ENCODE peak calls at places on chromosomes 12 and 14, in five cellular contexts. K is IMR-90, B is psoas muscle, I is esophagus squamous epithelium, H is GM12865. S is an unnamed sample.

GRCh38 chr12:837548-837947 is 85.2 kb downstream of the WNK1 start:
- DNase-seq in H (no peak), B (no peak), I (no peak), K (no peak), S (no peak)

GRCh38 chr14:101788016-101788695 is 26.6 kb downstream of the PPP2R5C start:
- DNase-seq in I (no peak), K (no peak), B (no peak), H (no peak), S (peak)

GRCh38 chr12:122062832-122063690 is 15.5 kb upstream of the MLXIP start:
- DNase-seq in H (no peak), K (peak), B (no peak), I (no peak), S (peak)

GRCh38 chr14:72822946-72823611 is 70.8 kb downstream of the DPF3 start:
- DNase-seq in K (no peak), B (no peak), H (no peak), I (no peak), S (no peak)

GRCh38 chr14:41570415-41571155 is 36.1 kb upstream of the LRFN5 start:
- DNase-seq in I (no peak), H (no peak), K (no peak), B (no peak), S (no peak)

GRCh38 chr12:131695968-131696367 is 14.9 kb upstream of the SFSWAP start:
- DNase-seq in H (no peak), I (no peak), K (no peak), B (no peak), S (no peak)

GRCh38 chr12:11238275-11238674 is 31.2 kb downstream of the PRB3 start:
- DNase-seq in K (no peak), I (no peak), B (no peak), H (no peak), S (no peak)

GRCh38 chr12:10936495-10936894 is 2.6 kb downstream of the TAS2R14 start:
- DNase-seq in B (no peak), K (no peak), H (no peak), I (no peak), S (no peak)

GRCh38 chr12:120264511-120265202 is 873 bp downstream of the PXN start:
- DNase-seq in H (no peak), I (no peak), K (no peak), B (no peak), S (no peak)

GRCh38 chr14:65676361-65677014 is 264.0 kb downstream of the FUT8 start:
- DNase-seq in H (no peak), K (peak), I (no peak), B (no peak), S (no peak)

GRCh38 chr12:3185260-3185870 is 108.2 kb downstream of the TSPAN9 start:
- DNase-seq in I (no peak), K (no peak), B (peak), H (no peak), S (no peak)

GRCh38 chr12:21941522-21942376 is 523 bp upstream of the ABCC9 start:
- DNase-seq in K (peak), B (peak), H (no peak), I (no peak), S (peak)

GRCh38 chr12:27620121-27620520 is 76.1 kb upstream of the REP15 start:
- DNase-seq in K (no peak), I (no peak), H (no peak), B (no peak), S (no peak)

GRCh38 chr12:107130830-107131760 is 37.7 kb upstream of the CRY1 start:
- DNase-seq in I (no peak), H (no peak), K (no peak), B (no peak), S (no peak)

GRCh38 chr14:33943081-33943480 is 7.8 kb downstream of the EGLN3 start:
- DNase-seq in H (no peak), B (no peak), I (no peak), K (no peak), S (no peak)

GRCh38 chr14:93957333-93957710 is 19.0 kb downstream of the ASB2 start:
- DNase-seq in H (no peak), K (no peak), I (no peak), B (no peak), S (no peak)

GRCh38 chr12:87196329-87196728 is 832.9 kb downstream of the C12orf50 start:
- DNase-seq in K (peak), B (no peak), H (no peak), I (no peak), S (peak)

GRCh38 chr14:103280278-103280917 is 53.6 kb upstream of the EIF5 start:
- DNase-seq in B (no peak), H (no peak), I (no peak), K (no peak), S (peak)

GRCh38 chr12:1591029-1591428 is 3.4 kb downstream of the FBXL14 start:
- DNase-seq in I (no peak), B (no peak), H (peak), K (no peak), S (peak)

GRCh38 chr14:42110167-42110566 is 503.5 kb downstream of the LRFN5 start:
- DNase-seq in K (peak), I (no peak), B (no peak), H (peak), S (peak)

GRCh38 chr14:21136024-21136423 is 19.8 kb downstream of the OR5AU1 start:
- DNase-seq in H (peak), B (no peak), I (no peak), K (peak), S (peak)

GRCh38 chr14:77204457-77204796 is 22.8 kb downstream of the TMEM63C start:
- DNase-seq in H (no peak), B (no peak), I (no peak), K (no peak), S (no peak)

GRCh38 chr14:71339650-71340415 is 432.6 kb downstream of the PCNX1 start:
- DNase-seq in B (no peak), H (no peak), I (no peak), K (no peak), S (no peak)

GRCh38 chr14:71332476-71332875 is 425.2 kb downstream of the PCNX1 start:
- DNase-seq in B (no peak), I (no peak), H (no peak), K (no peak), S (no peak)

GRCh38 chr14:71333705-71334104 is 426.4 kb downstream of the PCNX1 start:
- DNase-seq in H (peak), I (no peak), B (no peak), K (no peak), S (no peak)

GRCh38 chr14:71338153-71338552 is 430.9 kb downstream of the PCNX1 start:
- DNase-seq in H (no peak), K (no peak), B (no peak), I (no peak), S (no peak)

DNA sequence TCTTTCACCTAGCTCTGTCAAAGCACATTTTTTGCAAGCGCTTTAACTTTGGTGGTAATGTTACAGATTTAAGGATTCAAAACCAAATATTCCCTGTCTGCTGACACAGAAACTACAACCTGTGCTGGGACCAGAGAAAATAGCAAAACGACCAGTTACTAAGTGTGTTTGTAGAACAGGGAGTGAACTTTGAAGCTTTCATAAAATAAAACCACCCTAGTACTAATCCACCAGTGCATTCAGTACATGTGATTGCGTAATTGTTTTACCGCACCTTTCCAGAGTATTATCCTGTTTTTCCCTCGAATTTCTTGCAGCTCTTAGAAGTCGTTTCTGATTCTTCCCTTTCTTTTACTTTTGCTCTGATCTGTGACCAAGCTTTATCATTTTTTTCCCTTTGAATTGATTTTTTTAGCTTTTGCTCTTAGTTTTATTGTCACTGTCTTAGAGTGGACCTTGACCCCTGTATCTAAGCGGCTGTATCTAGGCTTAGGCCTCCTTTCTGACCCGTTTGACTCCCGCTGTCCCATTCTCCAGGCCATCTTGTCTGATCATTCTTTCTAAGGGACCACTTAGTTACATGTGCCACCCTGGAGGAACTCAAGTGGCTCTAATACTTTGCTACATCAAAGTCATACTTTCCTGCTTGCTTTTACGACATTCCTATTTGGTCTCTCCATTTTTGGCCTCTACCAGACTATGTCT is 429.4 kb downstream of the PCNX1 start:
- DNase-seq in B (no peak), I (no peak), K (no peak), H (no peak), S (no peak)
- TF ChIP-seq CTCF in B (no peak), I (no peak), K (no peak), H (no peak), S (no peak)

GRCh38 chr14:52313493-52313881 is 625 bp upstream of the PTGER2 start:
- DNase-seq in I (no peak), H (no peak), K (peak), B (no peak), S (peak)
- H3K4me3 ChIP-seq in I (peak), H (peak), K (peak), B (peak), S (peak)

GRCh38 chr12:110934093-110934852 is 13.9 kb upstream of the MYL2 start:
- DNase-seq in H (no peak), B (peak), I (no peak), K (no peak), S (no peak)

GRCh38 chr12:110931315-110931728 is 10.9 kb upstream of the MYL2 start:
- DNase-seq in I (no peak), B (peak), K (no peak), H (no peak), S (no peak)

GRCh38 chr12:110930348-110931314 is 10.3 kb upstream of the MYL2 start:
- DNase-seq in K (no peak), B (no peak), I (no peak), H (no peak), S (no peak)

GRCh38 chr12:110933326-110933974 is 13.1 kb upstream of the MYL2 start:
- DNase-seq in B (no peak), H (no peak), I (no peak), K (no peak), S (no peak)

DNA sequence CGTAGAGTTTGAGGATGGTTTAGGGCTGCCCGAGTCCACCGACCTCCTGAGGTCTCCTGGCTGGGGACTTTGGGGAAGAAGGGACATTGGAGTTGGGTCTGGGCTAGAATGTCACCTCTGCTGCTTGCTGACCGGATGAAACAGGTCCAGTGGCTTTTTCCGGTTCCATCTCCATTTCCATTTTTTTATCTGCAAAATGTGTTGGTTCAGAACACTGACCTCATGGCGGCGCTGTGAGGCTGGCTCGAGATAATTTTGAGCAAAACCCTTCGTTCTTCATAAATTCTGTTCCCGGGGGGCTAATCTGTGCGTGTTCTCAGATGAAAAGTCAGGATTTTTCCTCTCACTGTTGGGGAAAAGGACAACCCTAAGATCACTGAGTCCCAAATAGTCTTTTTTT is 11.7 kb upstream of the MYL2 start:
- DNase-seq in B (no peak), H (no peak), K (no peak), I (no peak), S (no peak)
- TF ChIP-seq CTCF in B (no peak), H (peak), K (peak), I (no peak), S (peak)

DNA sequence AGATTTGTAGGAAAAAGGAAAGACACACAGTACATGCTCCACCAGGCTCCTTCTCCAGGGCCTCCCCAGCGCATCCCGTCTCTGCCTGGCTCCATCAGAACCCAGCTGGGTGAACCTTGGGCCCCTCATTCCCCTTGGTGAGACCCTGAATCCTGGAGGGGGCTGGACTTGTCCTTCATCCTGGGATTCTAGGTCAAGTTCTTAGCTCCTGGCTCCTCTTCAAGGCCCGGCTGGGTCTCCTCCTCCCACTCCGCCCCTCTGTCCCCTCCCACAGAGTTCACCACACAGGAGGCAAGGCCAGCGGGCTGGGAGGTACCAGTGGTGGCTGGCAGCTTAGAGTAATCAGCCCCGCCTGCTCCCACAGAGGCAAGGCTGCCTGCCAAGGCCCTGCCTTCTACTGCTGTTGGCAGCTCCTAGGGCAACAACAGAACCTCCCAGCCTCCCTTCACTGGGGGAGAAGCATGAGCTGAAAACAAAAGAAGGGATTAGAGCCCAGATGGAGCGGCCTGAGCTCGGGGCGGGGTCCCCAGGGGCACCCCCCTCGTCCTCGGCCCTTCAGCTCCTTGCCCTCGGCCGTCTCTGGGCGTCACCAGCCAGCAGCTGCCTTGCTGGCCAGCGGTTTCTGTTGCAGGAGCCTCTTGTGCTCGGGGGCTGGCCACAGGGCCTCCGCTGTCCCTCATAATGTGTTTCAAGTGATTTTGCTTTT is 49.4 kb downstream of the PSMA6 start:
- DNase-seq in B (peak), I (peak), K (peak), H (no peak), S (peak)
- H3K4me3 ChIP-seq in B (peak), I (peak), K (no peak), H (no peak), S (no peak)

DNA sequence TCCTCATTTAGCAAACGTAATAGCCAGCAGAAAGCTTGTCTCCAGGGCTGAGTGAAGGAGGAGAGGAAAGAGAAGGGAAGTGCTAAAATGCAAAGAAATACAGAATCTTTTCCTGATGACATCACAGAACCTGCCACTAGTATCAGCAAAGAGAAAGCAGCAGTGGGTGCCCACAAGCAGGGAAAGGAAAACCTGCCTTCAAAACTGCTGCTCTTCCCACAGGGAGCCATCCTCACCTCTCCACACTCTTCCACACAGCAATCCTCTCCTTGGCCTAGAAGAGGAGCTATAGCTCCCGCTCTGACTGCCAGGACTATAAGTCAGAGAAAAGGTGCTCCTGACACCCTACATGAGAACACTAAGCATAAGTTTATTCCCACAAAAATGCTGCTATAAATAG is 11.3 kb downstream of the MED13L start:
- DNase-seq in I (no peak), H (no peak), K (peak), B (no peak), S (no peak)
- TF ChIP-seq CTCF in I (no peak), H (no peak), K (peak), B (peak), S (peak)

DNA sequence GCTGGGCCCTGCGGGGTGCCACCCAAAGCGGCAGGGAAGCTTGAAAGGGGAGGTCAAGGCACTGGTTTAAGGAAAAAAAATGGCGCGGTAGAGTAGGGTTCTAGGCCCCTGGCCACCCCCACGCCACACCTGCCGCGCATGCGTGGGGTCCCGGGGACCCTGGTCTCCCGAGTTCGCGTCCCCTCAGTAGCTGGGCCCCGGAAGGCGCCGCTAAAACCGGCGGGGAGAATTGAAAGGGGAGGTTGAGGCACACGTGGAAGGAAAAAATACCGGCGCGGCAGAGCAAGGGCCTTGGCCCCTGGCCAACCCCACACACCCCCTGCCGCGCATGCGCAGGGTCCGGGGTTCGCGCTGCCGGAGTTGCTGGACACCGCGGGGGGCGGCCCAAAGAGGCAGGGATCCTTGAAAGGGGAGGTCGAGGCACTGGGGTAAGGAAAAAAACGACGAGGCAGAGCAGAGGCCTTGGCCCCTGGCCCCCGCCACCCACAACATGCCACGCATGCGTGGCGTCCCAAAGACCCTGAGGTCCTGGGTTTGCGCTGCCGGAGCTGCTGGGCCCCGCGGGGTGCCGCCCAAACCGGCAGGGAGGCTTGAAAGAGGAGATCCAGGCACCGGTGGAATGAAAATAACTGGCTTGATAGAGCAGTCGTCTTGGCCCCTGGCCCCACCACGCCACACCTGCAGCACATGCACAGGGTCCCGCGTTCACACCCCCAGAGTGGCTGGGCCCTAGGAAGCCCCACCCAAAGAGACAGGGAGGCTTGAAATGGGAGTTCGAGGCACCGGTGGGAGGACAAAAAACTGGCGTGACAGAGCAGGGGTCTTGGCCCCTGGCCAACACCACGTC is 314.5 kb downstream of the ALG10 start:
- DNase-seq in I (no peak), H (no peak), B (no peak), K (no peak), S (no peak)
- H3K4me3 ChIP-seq in I (no peak), H (no peak), B (no peak), K (no peak), S (no peak)

GRCh38 chr14:23360496-23360895 is 4.5 kb downstream of the EFS start:
- DNase-seq in I (no peak), H (no peak), B (no peak), K (no peak), S (no peak)
- TF ChIP-seq CTCF in I (no peak), H (no peak), B (no peak), K (peak), S (no peak)

GRCh38 chr12:127083028-127083949 is 1183.7 kb upstream of the TMEM132C start:
- DNase-seq in I (no peak), K (peak), B (no peak), H (peak), S (peak)
- H3K4me3 ChIP-seq in I (peak), K (peak), B (peak), H (peak), S (peak)

DNA sequence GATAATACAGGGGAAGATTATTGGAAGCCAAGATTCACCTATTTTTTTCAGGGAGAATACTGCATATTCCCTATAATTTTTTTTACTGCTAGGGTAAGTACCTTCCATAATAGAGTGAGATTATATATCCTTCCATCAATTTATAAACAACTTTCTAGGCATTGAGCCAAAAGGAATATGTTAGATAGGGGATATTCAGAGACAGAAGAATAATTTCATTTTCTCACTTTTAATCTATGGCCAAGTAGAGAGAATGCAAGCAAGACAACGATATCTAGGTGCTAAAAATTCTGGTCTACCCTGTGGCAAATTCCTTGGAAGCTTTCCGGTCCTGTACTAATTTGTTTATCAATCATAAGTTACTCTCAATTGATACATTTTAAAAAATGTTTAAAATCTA is 69.7 kb upstream of the STAC3 start:
- DNase-seq in H (no peak), I (no peak), K (peak), B (no peak), S (no peak)
- TF ChIP-seq CTCF in H (no peak), I (no peak), K (no peak), B (no peak), S (no peak)

DNA sequence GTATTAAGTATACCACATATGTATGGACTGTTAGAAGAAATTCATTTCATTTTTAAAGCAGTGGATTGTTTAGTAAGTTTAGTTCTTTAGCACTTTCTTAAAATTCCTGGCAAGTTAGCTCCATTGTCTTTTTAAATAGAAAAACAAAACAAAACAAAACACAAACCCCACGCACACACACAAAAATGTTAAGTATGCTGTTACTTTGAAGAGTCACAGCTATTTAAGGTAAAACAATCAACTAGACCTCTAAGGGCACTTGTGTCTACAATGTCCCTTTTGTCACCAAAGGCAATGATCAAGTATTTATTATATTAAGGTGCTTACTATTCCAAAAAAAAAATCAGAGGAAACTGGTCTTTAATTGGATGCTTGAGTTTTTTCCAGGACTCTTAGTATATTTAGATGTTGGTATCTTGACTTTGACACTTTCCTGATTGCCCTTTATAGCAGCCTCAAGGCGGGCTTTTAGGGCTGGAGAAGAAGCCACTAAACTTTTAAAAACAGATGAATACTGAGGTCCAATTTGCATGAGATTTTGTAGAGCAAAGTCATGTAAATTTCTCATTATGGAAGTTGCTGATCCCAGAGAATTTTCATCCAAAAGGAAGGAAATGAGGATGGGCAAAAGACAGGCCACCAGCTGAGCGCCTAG is 85.5 kb upstream of the HECTD1 start:
- DNase-seq in I (no peak), K (no peak), H (no peak), B (no peak), S (no peak)
- H3K4me3 ChIP-seq in I (no peak), K (no peak), H (no peak), B (no peak), S (no peak)